ENCODE peak calls at places on chromosomes 2 and 18, in six cellular contexts. P is RWPE2, K is heart left ventricle, C is IMR-90, M is keratinocyte, F is mesenchymal stem cell. J is an unnamed sample.

GRCh38 chr2:10821291-10821690 is 8.7 kb upstream of the PDIA6 start:
- DNase-seq in P (no peak), K (no peak), C (no peak), M (no peak), F (no peak), J (no peak)

GRCh38 chr2:75710220-75710576 is 517 bp downstream of the GCFC2 start:
- DNase-seq in P (no peak), K (no peak), C (no peak), M (no peak), F (no peak), J (no peak)

GRCh38 chr2:230582851-230583283 is 129.8 kb upstream of the CAB39 start:
- DNase-seq in P (no peak), K (no peak), C (peak; percentile 21), M (peak; percentile 13), F (no peak), J (no peak)

GRCh38 chr2:170180031-170180566 is 2.2 kb downstream of the MYO3B start:
- DNase-seq in P (no peak), K (no peak), C (no peak), M (no peak), F (no peak), J (no peak)

GRCh38 chr2:171187177-171187576 is 26.5 kb upstream of the TLK1 start:
- DNase-seq in P (no peak), K (no peak), C (no peak), M (no peak), F (no peak), J (no peak)

GRCh38 chr2:237025090-237025865 is 60.4 kb upstream of the COPS8 start:
- DNase-seq in P (peak; percentile 77), K (no peak), C (peak; percentile 90), M (peak; percentile 76), F (peak; percentile 90), J (peak; percentile 57)

GRCh38 chr2:18378020-18378653 is 182.3 kb downstream of the RDH14 start:
- DNase-seq in P (no peak), K (peak; percentile 25), C (peak; percentile 49), M (no peak), F (peak; percentile 58), J (no peak)

GRCh38 chr18:74310411-74310810 is 5.2 kb upstream of the C18orf63 start:
- DNase-seq in P (no peak), K (no peak), C (peak; percentile 60), M (no peak), F (peak; percentile 61), J (no peak)

GRCh38 chr2:42156756-42157155 is 12.4 kb upstream of the EML4 start:
- DNase-seq in P (no peak), K (no peak), C (no peak), M (no peak), F (no peak), J (no peak)

GRCh38 chr2:32825291-32825712 is 121.5 kb upstream of the LTBP1 start:
- DNase-seq in P (no peak), K (peak; percentile 52), C (peak; percentile 25), M (no peak), F (no peak), J (no peak)

GRCh38 chr2:234679766-234680687 is 183.1 kb upstream of the ARL4C start:
- DNase-seq in P (peak; percentile 81), K (peak; percentile 53), C (peak; percentile 99), M (no peak), F (peak; percentile 98), J (no peak)

GRCh38 chr2:8882094-8882493 is 44.7 kb upstream of the KIDINS220 start:
- DNase-seq in P (no peak), K (no peak), C (peak; percentile 26), M (no peak), F (peak; percentile 17), J (no peak)

GRCh38 chr18:61001138-61001537 is 332.1 kb upstream of the CDH20 start:
- DNase-seq in P (no peak), K (no peak), C (no peak), M (no peak), F (no peak), J (no peak)

DNA sequence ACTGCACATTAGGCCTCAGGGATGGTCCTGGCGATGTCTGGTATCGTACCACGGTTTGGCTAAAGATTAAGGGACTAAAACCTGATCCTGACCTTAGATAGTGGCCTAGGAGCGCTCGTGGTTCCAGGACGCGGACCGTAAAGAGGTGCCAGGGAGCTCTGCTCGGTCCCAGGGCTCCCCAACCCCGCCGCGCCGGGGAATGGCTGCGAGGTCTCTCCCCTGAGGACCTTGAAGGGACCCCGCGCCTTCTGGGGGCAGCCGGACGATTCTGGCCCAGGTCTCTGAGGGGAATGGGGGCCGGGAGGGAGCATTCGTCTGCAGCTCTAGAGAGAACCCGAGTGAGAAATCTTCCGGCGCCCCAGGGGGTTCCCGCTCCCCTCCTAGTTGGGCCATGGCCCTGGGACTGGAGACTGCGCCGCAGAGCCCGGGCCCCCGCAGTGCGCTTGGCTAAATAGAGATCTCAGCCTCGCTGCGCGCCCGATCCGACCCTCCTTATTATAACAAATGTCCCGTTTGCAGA is 1.8 kb downstream of the PAX8 start:
- DNase-seq in P (no peak), K (no peak), C (no peak), M (no peak), F (no peak), J (no peak)
- H3K27me3 ChIP-seq in P (no peaks in the 10 kb centered on the region), K (peaks cover 37% of the 10 kb centered on the region), C (peaks cover 64% of the 10 kb centered on the region), M (peaks cover 31% of the 10 kb centered on the region), F (peaks cover 72% of the 10 kb centered on the region), J (peaks cover 28% of the 10 kb centered on the region)

GRCh38 chr2:201259216-201259615 is 1.1 kb upstream of the CASP8 start:
- DNase-seq in P (no peak), K (no peak), C (no peak), M (no peak), F (no peak), J (no peak)
- H3K4me3 ChIP-seq in P (peak overlapping the region; percentile 30), K (peak overlapping the region; percentile 59), C (no peak overlapping the region), M (peak overlapping the region; percentile 47), F (no peak overlapping the region), J (peak overlapping the region; percentile 53)

GRCh38 chr18:57078614-57079013 is 68.3 kb upstream of the BOD1L2 start:
- DNase-seq in P (no peak), K (no peak), C (no peak), M (no peak), F (no peak), J (peak; percentile 53)

GRCh38 chr18:57080479-57080878 is 66.4 kb upstream of the BOD1L2 start:
- DNase-seq in P (no peak), K (no peak), C (no peak), M (no peak), F (no peak), J (no peak)

GRCh38 chr18:57075716-57076400 is 71.0 kb upstream of the BOD1L2 start:
- DNase-seq in P (no peak), K (no peak), C (no peak), M (no peak), F (no peak), J (no peak)

GRCh38 chr18:57077005-57077735 is 69.7 kb upstream of the BOD1L2 start:
- DNase-seq in P (no peak), K (no peak), C (no peak), M (no peak), F (no peak), J (peak; percentile 52)

GRCh38 chr18:57077786-57078552 is 68.9 kb upstream of the BOD1L2 start:
- DNase-seq in P (no peak), K (no peak), C (no peak), M (no peak), F (no peak), J (no peak)
- H3K27me3 ChIP-seq in P (no peaks in the 10 kb centered on the region), K (no peaks in the 10 kb centered on the region), C (peaks cover 6% of the 10 kb centered on the region), M (no peaks in the 10 kb centered on the region), F (peaks cover 26% of the 10 kb centered on the region), J (no peaks in the 10 kb centered on the region)

GRCh38 chr2:222291485-222291841 is 7.3 kb downstream of the PAX3 start:
- DNase-seq in P (no peak), K (no peak), C (no peak), M (no peak), F (no peak), J (no peak)

GRCh38 chr2:222288590-222289279 is 10.1 kb downstream of the PAX3 start:
- DNase-seq in P (no peak), K (no peak), C (no peak), M (no peak), F (no peak), J (no peak)

GRCh38 chr2:222289280-222290250 is 9.2 kb downstream of the PAX3 start:
- DNase-seq in P (no peak), K (no peak), C (no peak), M (no peak), F (no peak), J (no peak)

GRCh38 chr2:222290691-222291484 is 7.9 kb downstream of the PAX3 start:
- DNase-seq in P (no peak), K (no peak), C (no peak), M (no peak), F (no peak), J (peak; percentile 84)

GRCh38 chr2:222290371-222290690 is 8.5 kb downstream of the PAX3 start:
- DNase-seq in P (no peak), K (no peak), C (no peak), M (no peak), F (no peak), J (no peak)
- H3K4me3 ChIP-seq in P (no peak overlapping the region), K (no peak overlapping the region), C (no peak overlapping the region), M (no peak overlapping the region), F (no peak overlapping the region), J (no peak overlapping the region)

DNA sequence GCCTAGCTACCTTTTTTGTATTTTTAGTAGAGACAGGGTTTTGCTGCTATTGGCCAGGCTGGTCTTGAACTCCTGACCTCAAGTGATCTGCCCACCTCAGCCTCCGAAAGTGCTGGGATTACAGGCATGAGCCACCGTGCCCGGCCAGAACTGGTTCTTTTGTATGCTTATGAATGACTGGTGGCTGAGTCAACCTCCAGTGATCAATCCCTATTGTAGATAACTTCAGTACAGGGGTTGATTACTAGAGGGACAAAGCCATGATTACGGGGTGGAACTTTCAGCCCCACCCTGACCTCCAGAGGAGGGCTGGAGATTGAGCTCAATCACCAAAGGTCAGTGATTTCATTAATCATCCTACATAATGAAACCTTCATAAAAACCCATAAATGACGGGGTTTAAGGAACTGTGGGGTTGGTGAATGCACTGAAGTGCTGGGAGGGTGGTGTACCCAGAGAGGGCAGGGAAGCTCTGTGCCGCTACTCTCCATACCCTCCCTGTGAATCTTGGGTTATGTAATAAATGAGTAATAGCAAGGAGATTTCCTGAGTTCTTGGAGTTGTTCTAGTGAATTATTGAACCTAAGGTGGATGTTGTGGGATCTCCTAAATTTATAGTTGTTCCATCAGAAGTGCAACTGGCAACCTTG is 281.8 kb upstream of the CXCR4 start:
- DNase-seq in P (no peak), K (no peak), C (no peak), M (no peak), F (no peak), J (no peak)
- H3K27me3 ChIP-seq in P (no peaks in the 10 kb centered on the region), K (no peaks in the 10 kb centered on the region), C (no peaks in the 10 kb centered on the region), M (no peaks in the 10 kb centered on the region), F (peaks cover 21% of the 10 kb centered on the region), J (no peaks in the 10 kb centered on the region)

GRCh38 chr2:136767030-136767429 is 1.7 kb downstream of the THSD7B start:
- DNase-seq in P (no peak), K (no peak), C (no peak), M (no peak), F (no peak), J (no peak)
- H3K4me3 ChIP-seq in P (no peak overlapping the region), K (no peak overlapping the region), C (no peak overlapping the region), M (no peak overlapping the region), F (no peak overlapping the region), J (no peak overlapping the region)

GRCh38 chr2:216375288-216375687 is 3.0 kb upstream of the MARCHF4 start:
- DNase-seq in P (no peak), K (no peak), C (no peak), M (no peak), F (no peak), J (no peak)
- H3K27me3 ChIP-seq in P (no peaks in the 10 kb centered on the region), K (peaks cover 16% of the 10 kb centered on the region), C (no peaks in the 10 kb centered on the region), M (no peaks in the 10 kb centered on the region), F (peaks cover 5% of the 10 kb centered on the region), J (peaks cover 22% of the 10 kb centered on the region)